ENCODE peak calls at places on chromosomes 16 and 17, in nine cellular contexts. L, C, M, G, P, E, Z, D and N are unnamed samples. For H3K4me1 and H3K9me3, the result is how much of the 10 kb centered on the place peaks cover.

GRCh38 chr16:61791465-61791864 is 244.8 kb downstream of the CDH8 start:
- DNase-seq in L (no peak), C (no peak), M (no peak), G (no peak), P (no peak), E (no peak), Z (no peak), D (no peak), N (no peak)

GRCh38 chr17:7313028-7313889 is 1.9 kb downstream of the GPS2 start:
- DNase-seq in L (no peak), C (peak), M (no peak), G (no peak), P (no peak), E (no peak), Z (no peak), D (no peak), N (no peak)

GRCh38 chr16:86821933-86822332 is 243.6 kb downstream of the FOXL1 start:
- DNase-seq in L (no peak), C (no peak), M (no peak), G (no peak), P (no peak), E (no peak), Z (no peak), D (no peak), N (no peak)

GRCh38 chr17:60256174-60256573 is 106.4 kb downstream of the CA4 start:
- DNase-seq in L (no peak), C (no peak), M (no peak), G (no peak), P (no peak), E (no peak), Z (no peak), D (no peak), N (no peak)

GRCh38 chr16:3157229-3158013 is 22.6 kb downstream of the ZNF213 start:
- DNase-seq in L (no peak), C (peak), M (no peak), G (peak), P (peak), E (peak), Z (peak), D (peak), N (peak)

GRCh38 chr17:70137451-70138230 is 31.7 kb upstream of the KCNJ2 start:
- DNase-seq in L (no peak), C (peak), M (peak), G (no peak), P (peak), E (peak), Z (peak), D (peak), N (peak)

GRCh38 chr17:6435051-6435450 is at the start of gene AIPL1:
- DNase-seq in L (no peak), C (no peak), M (no peak), G (no peak), P (no peak), E (no peak), Z (no peak), D (no peak), N (no peak)

GRCh38 chr16:85448557-85449194 is 164.4 kb upstream of the GSE1 start:
- DNase-seq in L (peak), C (no peak), M (no peak), G (no peak), P (no peak), E (peak), Z (no peak), D (no peak), N (no peak)

GRCh38 chr16:67844441-67844840 is 2.3 kb upstream of the NUTF2 start:
- DNase-seq in L (no peak), C (peak), M (no peak), G (no peak), P (no peak), E (no peak), Z (no peak), D (no peak), N (no peak)

GRCh38 chr17:69450857-69451410 is 36.4 kb downstream of the MAP2K6 start:
- DNase-seq in L (no peak), C (no peak), M (no peak), G (no peak), P (no peak), E (no peak), Z (no peak), D (no peak), N (no peak)

GRCh38 chr17:78692460-78693010 is 89.5 kb downstream of the CYTH1 start:
- DNase-seq in L (no peak), C (no peak), M (no peak), G (no peak), P (no peak), E (no peak), Z (no peak), D (no peak), N (no peak)

GRCh38 chr17:76562734-76563148 is 22.9 kb downstream of the PRCD start:
- DNase-seq in L (no peak), C (peak), M (no peak), G (no peak), P (peak), E (no peak), Z (peak), D (no peak), N (no peak)

GRCh38 chr16:65229191-65229662 is 107.4 kb upstream of the CDH11 start:
- DNase-seq in L (no peak), C (no peak), M (no peak), G (no peak), P (no peak), E (no peak), Z (no peak), D (no peak), N (no peak)

DNA sequence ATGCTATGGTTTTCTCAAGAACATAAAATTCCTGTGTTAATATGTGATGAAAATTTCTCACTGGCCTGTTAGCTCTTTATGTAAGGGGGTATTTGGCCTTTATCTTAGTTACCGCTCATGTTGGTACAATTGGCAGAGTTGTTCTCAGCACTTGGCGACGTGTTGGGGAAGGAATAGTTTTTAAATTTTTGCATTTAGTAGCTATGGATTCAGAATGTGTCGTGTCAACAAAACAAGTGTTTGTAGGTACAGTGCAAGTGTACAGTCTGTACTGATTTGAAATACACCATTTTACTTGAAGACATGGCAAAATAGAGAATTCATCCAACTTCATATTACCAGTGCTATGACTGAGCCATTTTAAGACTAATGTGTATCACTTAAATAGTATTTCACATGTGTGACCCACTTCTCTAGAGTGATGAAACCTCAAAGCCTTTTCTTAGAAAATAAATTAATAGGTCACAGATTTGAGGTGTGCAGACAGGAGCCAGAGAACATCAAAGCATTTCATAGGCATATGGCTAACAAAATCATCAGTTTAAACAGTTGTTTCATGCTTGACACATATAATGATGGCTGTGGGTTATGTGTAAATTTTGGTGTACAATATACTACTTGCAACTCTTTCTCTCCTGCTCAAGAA is 150.8 kb downstream of the PHKB start:
- DNase-seq in L (no peak), C (no peak), M (no peak), G (no peak), P (no peak), E (no peak), Z (no peak), D (no peak), N (no peak)
- H3K4me1 ChIP-seq in L (under half), C (under half), M (under half), G (under half), P (under half), E (under half), Z (under half), D (under half), N (under half)

GRCh38 chr17:65231662-65232335 is 94.6 kb downstream of the RGS9 start:
- DNase-seq in L (no peak), C (peak), M (peak), G (peak), P (peak), E (peak), Z (no peak), D (peak), N (no peak)
- TF ChIP-seq CTCF in L (peak), C (peak), M (peak), G (peak), P (peak), E (peak), Z (peak), D (peak), N (peak)

GRCh38 chr16:35599429-35600165 is 2140.2 kb downstream of the TP53TG3F start:
- DNase-seq in L (no peak), C (no peak), M (no peak), G (no peak), P (no peak), E (no peak), Z (no peak), D (no peak), N (no peak)
- H3K9me3 ChIP-seq in L (under half), C (under half), M (under half), G (under half), P (under half), E (under half), Z (under half), D (under half), N (under half)

DNA sequence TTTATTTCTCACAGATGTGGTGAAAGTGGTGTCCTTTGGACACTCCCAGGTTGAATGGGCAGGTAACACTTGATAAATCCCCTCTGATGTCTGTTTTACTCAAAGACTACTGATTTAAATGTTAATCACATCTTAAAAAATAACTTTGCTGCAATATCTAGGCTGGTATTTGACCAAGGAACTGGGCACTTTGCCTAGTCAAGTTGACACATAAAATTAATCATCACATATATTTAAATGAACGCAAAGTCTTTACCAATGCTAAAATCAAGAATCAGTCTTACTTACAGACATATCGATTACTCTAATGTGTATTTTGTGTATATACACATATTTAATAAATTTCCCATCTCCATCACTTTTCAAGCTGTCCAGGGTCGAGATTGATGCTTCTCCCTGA is 7.0 kb downstream of the MT2A start:
- DNase-seq in L (no peak), C (peak), M (no peak), G (no peak), P (peak), E (no peak), Z (no peak), D (no peak), N (no peak)
- H3K4me1 ChIP-seq in L (under half), C (half or more), M (under half), G (half or more), P (under half), E (under half), Z (under half), D (under half), N (under half)

GRCh38 chr17:50611639-50612038 is 23.0 kb upstream of the ABCC3 start:
- DNase-seq in L (no peak), C (no peak), M (no peak), G (no peak), P (no peak), E (no peak), Z (no peak), D (no peak), N (no peak)

GRCh38 chr17:50614471-50615051 is 20.1 kb upstream of the ABCC3 start:
- DNase-seq in L (no peak), C (no peak), M (no peak), G (no peak), P (no peak), E (no peak), Z (no peak), D (no peak), N (peak)

GRCh38 chr17:50613007-50613406 is 21.7 kb upstream of the ABCC3 start:
- DNase-seq in L (no peak), C (no peak), M (no peak), G (no peak), P (no peak), E (no peak), Z (no peak), D (no peak), N (peak)

GRCh38 chr17:50612281-50612680 is 22.4 kb upstream of the ABCC3 start:
- DNase-seq in L (no peak), C (no peak), M (no peak), G (no peak), P (no peak), E (no peak), Z (no peak), D (no peak), N (no peak)

DNA sequence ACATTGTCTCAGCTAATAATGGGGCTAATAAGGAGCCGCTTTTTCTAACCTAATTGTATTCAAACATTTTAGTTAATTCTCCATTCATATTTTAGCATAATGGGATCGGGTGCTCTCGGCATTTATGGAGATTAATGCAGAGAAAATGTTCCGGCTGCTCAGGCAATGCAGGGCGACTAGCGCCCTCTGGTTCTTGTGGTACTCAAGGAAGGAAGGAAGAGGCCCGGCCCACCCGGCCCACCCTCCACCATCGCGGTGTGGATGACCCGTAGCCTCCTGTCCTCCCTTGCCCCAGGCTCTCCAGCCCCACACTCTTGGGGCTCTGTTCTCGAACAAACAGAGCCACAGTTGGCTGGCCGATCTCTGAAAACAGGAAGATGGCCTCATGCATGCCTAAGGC is 21.1 kb upstream of the ABCC3 start:
- DNase-seq in L (no peak), C (no peak), M (no peak), G (no peak), P (peak), E (no peak), Z (no peak), D (no peak), N (peak)
- TF ChIP-seq CTCF in L (no peak), C (no peak), M (peak), G (no peak), P (peak), E (no peak), Z (peak), D (no peak), N (no peak)

GRCh38 chr16:66751135-66751991 is at the start of gene DYNC1LI2:
- DNase-seq in L (peak), C (peak), M (peak), G (peak), P (peak), E (peak), Z (peak), D (peak), N (peak)
- H3K9me3 ChIP-seq in L (under half), C (under half), M (under half), G (under half), P (under half), E (under half), Z (under half), D (under half), N (under half)

GRCh38 chr16:81005644-81006471 is 827 bp downstream of the CMC2 start:
- DNase-seq in L (peak), C (peak), M (no peak), G (no peak), P (peak), E (no peak), Z (no peak), D (peak), N (no peak)

GRCh38 chr16:81004646-81005353 is 1.9 kb downstream of the CMC2 start:
- DNase-seq in L (no peak), C (peak), M (peak), G (peak), P (peak), E (peak), Z (no peak), D (no peak), N (no peak)

GRCh38 chr16:81003610-81004460 is 2.9 kb downstream of the CMC2 start:
- DNase-seq in L (no peak), C (peak), M (no peak), G (no peak), P (peak), E (no peak), Z (no peak), D (no peak), N (no peak)

GRCh38 chr16:81008151-81008789 is 1.3 kb downstream of the CENPN start:
- DNase-seq in L (peak), C (no peak), M (no peak), G (no peak), P (peak), E (no peak), Z (no peak), D (no peak), N (no peak)

GRCh38 chr16:81006472-81007311 is at the start of the genes CENPN and CMC2:
- DNase-seq in L (peak), C (peak), M (peak), G (peak), P (peak), E (peak), Z (peak), D (peak), N (peak)
- H3K4me1 ChIP-seq in L (under half), C (under half), M (under half), G (under half), P (under half), E (under half), Z (under half), D (under half), N (under half)

GRCh38 chr17:77607606-77608005 is 350.9 kb upstream of the TNRC6C start:
- DNase-seq in L (no peak), C (no peak), M (no peak), G (no peak), P (no peak), E (no peak), Z (no peak), D (no peak), N (no peak)

GRCh38 chr17:77604301-77605031 is 354.0 kb upstream of the TNRC6C start:
- DNase-seq in L (no peak), C (no peak), M (no peak), G (no peak), P (no peak), E (no peak), Z (no peak), D (no peak), N (no peak)

GRCh38 chr17:77608431-77608830 is 350.1 kb upstream of the TNRC6C start:
- DNase-seq in L (no peak), C (no peak), M (no peak), G (no peak), P (no peak), E (no peak), Z (no peak), D (no peak), N (no peak)

GRCh38 chr17:77606146-77606864 is 352.2 kb upstream of the TNRC6C start:
- DNase-seq in L (no peak), C (no peak), M (no peak), G (no peak), P (no peak), E (no peak), Z (no peak), D (no peak), N (no peak)

DNA sequence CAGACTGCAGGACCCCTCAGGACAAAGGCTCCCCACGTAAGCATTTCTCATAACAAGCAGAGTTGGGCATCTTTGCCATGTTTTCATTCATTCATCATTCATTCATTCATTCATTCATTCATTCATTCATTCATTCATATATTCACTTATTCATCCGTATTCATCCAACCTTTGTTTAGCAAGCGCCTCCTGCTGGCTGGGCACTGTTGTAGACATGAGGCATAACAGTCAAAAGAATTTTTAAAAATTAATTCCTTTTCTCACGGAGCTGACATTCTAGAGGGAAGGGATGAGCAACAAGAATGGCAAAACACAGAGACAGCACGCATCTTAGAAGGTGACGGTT is 351.7 kb upstream of the TNRC6C start:
- DNase-seq in L (no peak), C (no peak), M (no peak), G (no peak), P (no peak), E (no peak), Z (no peak), D (no peak), N (no peak)
- TF ChIP-seq CTCF in L (peak), C (no peak), M (no peak), G (peak), P (no peak), E (no peak), Z (no peak), D (no peak), N (no peak)